ENCODE peak calls at places on chromosome 14, in five cellular contexts. One of them, this sample, is unnamed. For H3K4me1, the result is how much of the 10 kb centered on the place peaks cover.

GRCh38 chr14:77980475-77981321 is 180.8 kb downstream of the ADCK1 start:
- DNase-seq in fibroblast of lung: peak
- DNase-seq in IMR-90: no peak
- DNase-seq in GM23248: no peak
- DNase-seq in endothelial cell of umbilical vein: no peak
- DNase-seq in this sample: no peak

GRCh38 chr14:26427059-26427458 is 170.8 kb downstream of the NOVA1 start:
- DNase-seq in fibroblast of lung: peak
- DNase-seq in IMR-90: no peak
- DNase-seq in GM23248: peak
- DNase-seq in endothelial cell of umbilical vein: peak
- DNase-seq in this sample: peak

GRCh38 chr14:42299692-42300091 is 693.0 kb downstream of the LRFN5 start:
- DNase-seq in fibroblast of lung: no peak
- DNase-seq in IMR-90: no peak
- DNase-seq in GM23248: no peak
- DNase-seq in endothelial cell of umbilical vein: no peak
- DNase-seq in this sample: no peak

GRCh38 chr14:104974146-104974541 is 4.0 kb downstream of the AHNAK2 start:
- DNase-seq in fibroblast of lung: no peak
- DNase-seq in IMR-90: no peak
- DNase-seq in GM23248: no peak
- DNase-seq in endothelial cell of umbilical vein: no peak
- DNase-seq in this sample: no peak

GRCh38 chr14:104731925-104732294 is 7.9 kb downstream of the ADSS1 start:
- DNase-seq in fibroblast of lung: no peak
- DNase-seq in IMR-90: no peak
- DNase-seq in GM23248: no peak
- DNase-seq in endothelial cell of umbilical vein: no peak
- DNase-seq in this sample: no peak

GRCh38 chr14:104996483-104996882 is 10.9 kb downstream of the CLBA1 start:
- DNase-seq in fibroblast of lung: no peak
- DNase-seq in IMR-90: no peak
- DNase-seq in GM23248: no peak
- DNase-seq in endothelial cell of umbilical vein: no peak
- DNase-seq in this sample: no peak

GRCh38 chr14:29926701-29927595 is 699 bp downstream of the PRKD1 start:
- DNase-seq in fibroblast of lung: peak
- DNase-seq in IMR-90: peak
- DNase-seq in GM23248: peak
- DNase-seq in endothelial cell of umbilical vein: peak
- DNase-seq in this sample: peak

GRCh38 chr14:102280376-102280962 is 24.5 kb downstream of the MOK start:
- DNase-seq in fibroblast of lung: peak
- DNase-seq in IMR-90: peak
- DNase-seq in GM23248: peak
- DNase-seq in endothelial cell of umbilical vein: no peak
- DNase-seq in this sample: peak

GRCh38 chr14:79356040-79356439 is 855.3 kb downstream of the DIO2 start:
- DNase-seq in fibroblast of lung: peak
- DNase-seq in IMR-90: peak
- DNase-seq in GM23248: no peak
- DNase-seq in endothelial cell of umbilical vein: peak
- DNase-seq in this sample: peak

GRCh38 chr14:106875503-106875902 is 1349.1 kb downstream of the TMEM121 start:
- DNase-seq in fibroblast of lung: no peak
- DNase-seq in IMR-90: no peak
- DNase-seq in GM23248: no peak
- DNase-seq in endothelial cell of umbilical vein: no peak
- DNase-seq in this sample: no peak

GRCh38 chr14:105375635-105376057 is 22.7 kb upstream of the TEX22 start:
- DNase-seq in fibroblast of lung: peak
- DNase-seq in IMR-90: peak
- DNase-seq in GM23248: peak
- DNase-seq in endothelial cell of umbilical vein: peak
- DNase-seq in this sample: no peak

GRCh38 chr14:89386214-89386886 is 30.7 kb downstream of the FOXN3 start:
- DNase-seq in fibroblast of lung: peak
- DNase-seq in IMR-90: peak
- DNase-seq in GM23248: peak
- DNase-seq in endothelial cell of umbilical vein: peak
- DNase-seq in this sample: peak

GRCh38 chr14:64879635-64880381 is at the start of gene SPTB:
- DNase-seq in fibroblast of lung: no peak
- DNase-seq in IMR-90: no peak
- DNase-seq in GM23248: peak
- DNase-seq in endothelial cell of umbilical vein: no peak
- DNase-seq in this sample: no peak

GRCh38 chr14:105499256-105500035 is 8.4 kb downstream of the TEDC1 start:
- DNase-seq in fibroblast of lung: no peak
- DNase-seq in IMR-90: no peak
- DNase-seq in GM23248: no peak
- DNase-seq in endothelial cell of umbilical vein: no peak
- DNase-seq in this sample: no peak

GRCh38 chr14:61761557-61761956 is 663 bp upstream of the SNAPC1 start:
- DNase-seq in fibroblast of lung: no peak
- DNase-seq in IMR-90: no peak
- DNase-seq in GM23248: no peak
- DNase-seq in endothelial cell of umbilical vein: no peak
- DNase-seq in this sample: no peak

GRCh38 chr14:101960225-101960624 is 4.1 kb upstream of the DYNC1H1 start:
- DNase-seq in fibroblast of lung: no peak
- DNase-seq in IMR-90: no peak
- DNase-seq in GM23248: peak
- DNase-seq in endothelial cell of umbilical vein: peak
- DNase-seq in this sample: no peak

DNA sequence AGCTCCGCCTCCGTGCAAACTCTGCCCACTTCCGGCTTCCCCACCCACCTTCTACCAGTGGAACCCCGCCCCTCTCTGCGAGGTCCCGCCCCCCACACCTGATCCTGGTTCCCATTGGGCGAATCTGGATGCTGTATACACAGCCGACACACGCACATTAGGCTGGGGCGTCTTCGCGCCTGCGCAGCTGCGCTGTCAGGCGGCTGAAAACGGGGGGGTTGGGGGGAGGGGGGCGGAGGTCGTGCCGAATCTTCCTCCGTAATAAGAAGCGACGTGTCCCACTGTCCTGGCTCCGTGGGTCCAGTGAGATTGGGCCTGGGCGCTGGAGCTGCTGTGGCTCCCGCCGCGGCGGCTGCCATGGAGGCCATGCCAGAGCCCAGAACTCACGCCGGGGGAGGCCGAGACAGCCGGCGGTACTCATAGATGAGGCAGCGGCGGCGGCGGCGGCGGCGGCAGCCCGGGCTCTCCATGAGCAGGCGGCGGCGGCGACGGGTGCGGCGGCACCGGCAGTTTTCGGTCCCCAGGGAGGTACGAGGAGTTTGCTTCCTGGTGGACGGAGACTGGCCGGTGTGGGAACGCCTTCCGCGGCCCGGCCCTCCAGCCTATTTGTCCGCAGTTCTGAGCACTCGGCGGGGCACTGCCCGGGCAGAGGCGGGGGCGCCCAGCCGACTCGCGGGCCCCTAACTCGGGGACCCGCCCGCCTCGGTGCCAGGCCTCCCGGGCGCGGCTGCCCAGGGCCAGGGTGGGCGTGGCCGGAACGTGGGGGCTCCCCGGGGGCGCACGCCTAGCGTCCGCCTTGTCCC is 64.5 kb downstream of the KLHL28 start:
- DNase-seq in fibroblast of lung: peak
- DNase-seq in IMR-90: peak
- DNase-seq in GM23248: peak
- DNase-seq in endothelial cell of umbilical vein: peak
- DNase-seq in this sample: peak
- H3K4me1 ChIP-seq in fibroblast of lung: under half
- H3K4me1 ChIP-seq in IMR-90: under half
- H3K4me1 ChIP-seq in GM23248: under half
- H3K4me1 ChIP-seq in endothelial cell of umbilical vein: under half
- H3K4me1 ChIP-seq in this sample: under half

GRCh38 chr14:72183631-72184030 is 251.4 kb downstream of the RGS6 start:
- DNase-seq in fibroblast of lung: no peak
- DNase-seq in IMR-90: no peak
- DNase-seq in GM23248: no peak
- DNase-seq in endothelial cell of umbilical vein: no peak
- DNase-seq in this sample: no peak
- H3K4me2 ChIP-seq in fibroblast of lung: no peak
- H3K4me2 ChIP-seq in IMR-90: no peak
- H3K4me2 ChIP-seq in GM23248: no peak
- H3K4me2 ChIP-seq in endothelial cell of umbilical vein: no peak
- H3K4me2 ChIP-seq in this sample: no peak

DNA sequence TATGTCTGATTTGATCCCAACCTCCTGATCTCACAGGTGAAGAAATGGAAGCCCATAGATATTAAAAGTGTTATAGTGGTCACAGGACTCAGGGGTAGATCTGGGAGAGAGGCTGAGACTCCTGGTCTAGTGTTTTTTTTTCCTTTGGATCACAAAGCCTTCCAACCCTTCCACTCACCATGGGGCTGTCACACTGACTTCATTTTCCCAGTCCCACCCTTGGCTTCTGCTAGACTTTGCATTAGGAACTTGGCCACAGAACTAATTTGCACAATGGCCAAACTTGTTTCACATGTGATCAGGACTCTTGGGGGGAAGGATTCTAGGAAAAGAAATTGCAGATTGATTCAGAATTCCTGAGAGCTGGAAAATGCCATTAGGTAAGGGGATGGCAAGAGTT is 96.3 kb downstream of the TMX1 start:
- DNase-seq in fibroblast of lung: no peak
- DNase-seq in IMR-90: no peak
- DNase-seq in GM23248: no peak
- DNase-seq in endothelial cell of umbilical vein: no peak
- DNase-seq in this sample: no peak
- H3K9ac ChIP-seq in fibroblast of lung: no peak
- H3K9ac ChIP-seq in IMR-90: no peak
- H3K9ac ChIP-seq in GM23248: no peak
- H3K9ac ChIP-seq in endothelial cell of umbilical vein: no peak
- H3K9ac ChIP-seq in this sample: no peak

DNA sequence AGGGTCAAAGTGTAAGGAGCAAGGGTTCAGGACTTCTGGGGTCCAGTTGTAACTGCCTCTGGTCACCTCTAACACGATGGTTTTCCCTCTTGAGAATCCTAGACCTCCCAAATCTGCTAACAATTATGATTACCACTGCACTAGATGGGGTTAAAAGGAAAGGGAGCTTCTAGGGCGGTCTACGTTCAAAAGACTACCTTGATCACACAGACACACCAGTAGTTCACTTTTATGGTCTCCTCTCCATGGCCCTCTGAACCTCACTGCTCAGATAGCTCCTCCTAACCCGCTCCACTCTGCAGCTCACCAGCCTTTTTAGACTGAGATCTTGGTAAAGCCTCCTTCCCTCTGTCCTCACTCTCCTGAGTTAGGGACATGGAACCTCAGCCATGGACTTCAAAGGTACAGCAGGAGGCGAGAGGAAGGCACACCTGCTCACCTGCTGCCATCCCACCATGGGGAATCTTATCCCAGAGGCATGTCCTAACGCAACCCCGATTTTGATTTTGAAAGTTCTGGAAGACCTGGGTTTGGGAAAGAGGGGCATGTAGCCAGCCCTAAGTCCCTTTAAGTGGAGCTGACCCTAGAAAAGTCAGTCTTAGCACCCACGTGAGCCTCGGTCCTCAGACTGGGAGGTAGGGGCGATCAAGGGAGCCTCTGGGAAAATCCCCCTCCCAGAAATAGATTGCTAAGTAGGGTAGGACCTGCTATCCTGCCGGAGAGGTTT is 1.4 kb downstream of the ZNF219 start:
- DNase-seq in fibroblast of lung: no peak
- DNase-seq in IMR-90: no peak
- DNase-seq in GM23248: no peak
- DNase-seq in endothelial cell of umbilical vein: no peak
- DNase-seq in this sample: no peak
- H3K4me1 ChIP-seq in fibroblast of lung: under half
- H3K4me1 ChIP-seq in IMR-90: under half
- H3K4me1 ChIP-seq in GM23248: under half
- H3K4me1 ChIP-seq in endothelial cell of umbilical vein: under half
- H3K4me1 ChIP-seq in this sample: under half

GRCh38 chr14:37198907-37199306 is 1.2 kb downstream of the MIPOL1 start:
- DNase-seq in fibroblast of lung: no peak
- DNase-seq in IMR-90: no peak
- DNase-seq in GM23248: no peak
- DNase-seq in endothelial cell of umbilical vein: no peak
- DNase-seq in this sample: no peak

GRCh38 chr14:37196604-37197420 is 925 bp upstream of the MIPOL1 start:
- DNase-seq in fibroblast of lung: no peak
- DNase-seq in IMR-90: no peak
- DNase-seq in GM23248: peak
- DNase-seq in endothelial cell of umbilical vein: no peak
- DNase-seq in this sample: no peak

GRCh38 chr14:37195327-37195726 is 2.4 kb upstream of the MIPOL1 start:
- DNase-seq in fibroblast of lung: peak
- DNase-seq in IMR-90: peak
- DNase-seq in GM23248: peak
- DNase-seq in endothelial cell of umbilical vein: peak
- DNase-seq in this sample: peak

GRCh38 chr14:37197421-37198272 is at the start of gene MIPOL1:
- DNase-seq in fibroblast of lung: peak
- DNase-seq in IMR-90: peak
- DNase-seq in GM23248: peak
- DNase-seq in endothelial cell of umbilical vein: peak
- DNase-seq in this sample: peak

GRCh38 chr14:37198273-37198598 is 499 bp downstream of the MIPOL1 start:
- DNase-seq in fibroblast of lung: no peak
- DNase-seq in IMR-90: no peak
- DNase-seq in GM23248: no peak
- DNase-seq in endothelial cell of umbilical vein: no peak
- DNase-seq in this sample: no peak
- H3K4me2 ChIP-seq in fibroblast of lung: peak
- H3K4me2 ChIP-seq in IMR-90: peak
- H3K4me2 ChIP-seq in GM23248: peak
- H3K4me2 ChIP-seq in endothelial cell of umbilical vein: peak
- H3K4me2 ChIP-seq in this sample: peak